ENCODE peak calls at places on chromosomes 6 and 20, in ten cellular contexts. G, W, R, Y, V, N, O, M, I and X are unnamed samples. For H3K36me3, the result is how much of the 10 kb centered on the place peaks cover.

GRCh38 chr6:133551847-133552331 is 310.7 kb downstream of the EYA4 start:
- DNase-seq in M (peak), R (peak), W (no peak), N (peak), V (peak), I (no peak), G (no peak), Y (no peak), O (no peak), X (peak)

GRCh38 chr6:161694995-161695394 is 421.1 kb upstream of the AGPAT4 start:
- DNase-seq in M (peak), R (peak), G (peak), W (no peak), I (no peak), O (peak), V (no peak), Y (peak), N (peak), X (peak)

GRCh38 chr20:49148601-49149000 is 39.5 kb downstream of the STAU1 start:
- DNase-seq in M (no peak), R (no peak), W (no peak), I (no peak), G (no peak), V (no peak), N (no peak), O (no peak), Y (no peak), X (no peak)

GRCh38 chr6:129500958-129501381 is 209.0 kb downstream of the ARHGAP18 start:
- DNase-seq in N (peak), Y (peak), O (peak), R (peak), M (no peak), V (peak), G (peak), W (no peak), I (no peak), X (peak)

GRCh38 chr6:41100871-41101287 is 28.1 kb downstream of the NFYA start:
- DNase-seq in N (peak), R (peak), Y (no peak), O (peak), I (no peak), W (no peak), V (no peak), G (peak), M (no peak), X (peak)

GRCh38 chr6:31114540-31114876 is at the start of gene PSORS1C1:
- DNase-seq in Y (no peak), G (no peak), W (peak), M (peak), R (peak), I (peak), O (peak), N (peak), V (peak), X (peak)

GRCh38 chr6:116531675-116532570 is 13.6 kb downstream of the TRAPPC3L start:
- DNase-seq in R (peak), O (peak), W (peak), G (peak), Y (peak), V (peak), M (peak), N (peak), I (no peak), X (peak)

GRCh38 chr6:36697481-36697903 is at the start of gene RAB44:
- DNase-seq in Y (no peak), M (no peak), R (no peak), V (no peak), W (no peak), G (no peak), O (no peak), I (no peak), N (no peak), X (no peak)

GRCh38 chr20:35093245-35093884 is 758 bp upstream of the TRPC4AP start:
- DNase-seq in I (no peak), W (no peak), O (no peak), M (peak), R (peak), V (peak), G (no peak), N (no peak), Y (no peak), X (no peak)

GRCh38 chr6:38065734-38066133 is 246.2 kb downstream of the ZFAND3 start:
- DNase-seq in M (no peak), R (no peak), V (no peak), I (no peak), O (no peak), N (no peak), Y (no peak), G (no peak), W (no peak), X (no peak)

GRCh38 chr6:88449770-88450169 is 283.6 kb upstream of the CNR1 start:
- DNase-seq in I (no peak), N (no peak), Y (no peak), R (peak), G (no peak), M (peak), O (no peak), W (no peak), V (no peak), X (no peak)

GRCh38 chr20:62219992-62220665 is at the start of gene HRH3:
- DNase-seq in G (peak), Y (peak), O (peak), N (peak), W (peak), V (no peak), R (peak), M (peak), I (peak), X (peak)

DNA sequence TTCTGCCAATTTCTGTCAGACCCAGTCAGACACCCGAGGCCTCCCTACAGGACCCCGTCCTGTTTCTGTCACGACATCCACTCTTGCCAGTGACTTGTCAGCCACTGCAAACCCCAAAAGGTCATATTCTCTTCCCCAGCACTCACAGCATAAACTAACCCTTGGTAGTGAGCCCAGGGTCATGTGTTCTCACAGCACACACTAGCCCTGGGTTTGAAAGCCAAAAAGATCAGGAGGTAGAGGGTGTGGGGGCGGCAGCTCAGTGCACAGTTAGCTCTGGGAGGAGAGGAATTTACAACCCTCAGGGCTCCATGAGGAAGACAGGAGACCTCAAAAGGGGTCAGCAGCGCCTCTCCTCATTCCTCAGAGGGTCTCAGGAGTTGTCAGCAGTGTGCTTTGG is 9.9 kb upstream of the SNX9 start:
- DNase-seq in N (no peak), V (peak), W (peak), G (no peak), I (no peak), Y (no peak), M (peak), R (peak), O (no peak), X (no peak)
- H3K4me3 ChIP-seq in N (no peak), V (no peak), W (no peak), G (no peak), I (no peak), Y (no peak), M (peak), R (no peak), O (no peak), X (no peak)

GRCh38 chr6:213284-213683 is 79.0 kb upstream of the DUSP22 start:
- DNase-seq in N (no peak), M (no peak), W (no peak), V (no peak), I (no peak), G (no peak), Y (no peak), R (no peak), O (no peak), X (no peak)

GRCh38 chr6:218153-219018 is 73.9 kb upstream of the DUSP22 start:
- DNase-seq in I (no peak), O (no peak), W (no peak), M (no peak), V (no peak), N (peak), G (no peak), R (no peak), Y (peak), X (peak)

GRCh38 chr6:214428-214827 is 77.9 kb upstream of the DUSP22 start:
- DNase-seq in M (no peak), O (no peak), I (no peak), N (no peak), V (no peak), R (no peak), W (no peak), Y (no peak), G (no peak), X (no peak)

GRCh38 chr6:217048-217659 is 75.1 kb upstream of the DUSP22 start:
- DNase-seq in N (peak), R (no peak), M (no peak), V (no peak), Y (peak), O (peak), G (peak), W (no peak), I (no peak), X (peak)

DNA sequence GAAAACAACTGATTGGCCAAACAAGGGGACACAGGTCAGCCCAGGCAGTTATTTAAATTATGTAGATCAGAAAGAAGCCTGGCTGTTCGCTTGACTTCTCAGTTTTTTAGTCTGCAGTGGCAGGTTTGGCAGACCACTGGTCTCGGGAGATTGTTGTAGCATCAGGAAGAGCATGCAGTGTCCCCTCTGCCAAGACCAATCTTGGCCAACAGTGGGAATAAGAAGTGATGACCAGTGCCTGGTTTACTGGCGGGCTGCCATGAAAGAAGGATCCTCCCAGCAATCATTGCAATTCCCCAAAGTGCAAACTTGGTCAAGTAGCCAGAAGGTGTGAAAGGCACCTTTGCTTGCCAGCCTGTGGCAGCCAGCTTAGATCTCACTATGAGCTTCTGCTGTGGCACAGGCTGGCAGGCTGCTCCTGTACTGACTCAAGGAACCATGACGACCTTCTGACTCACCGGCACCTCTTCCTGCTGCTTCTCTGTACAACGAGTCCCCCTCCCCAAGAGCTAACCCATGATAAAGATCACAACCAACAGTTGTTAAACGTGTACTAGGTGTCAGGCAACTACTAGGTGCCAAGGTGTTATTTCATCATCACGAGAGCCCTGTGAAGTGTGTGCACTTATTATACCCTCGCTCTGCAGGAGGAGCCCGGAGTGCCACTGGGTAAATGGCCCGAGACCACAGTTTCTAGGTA is 76.8 kb upstream of the DUSP22 start:
- DNase-seq in G (no peak), W (no peak), V (peak), Y (peak), I (no peak), M (no peak), N (no peak), O (no peak), R (no peak), X (no peak)
- H3K36me3 ChIP-seq in G (under half), W (under half), V (under half), Y (under half), I (under half), M (under half), N (under half), O (under half), R (under half), X (under half)

GRCh38 chr6:146153040-146153758 is 124.3 kb downstream of the GRM1 start:
- DNase-seq in W (no peak), G (no peak), Y (no peak), N (no peak), O (no peak), V (no peak), M (no peak), R (no peak), I (no peak), X (no peak)

GRCh38 chr6:146146836-146147235 is 118.0 kb downstream of the GRM1 start:
- DNase-seq in I (no peak), R (no peak), V (no peak), Y (no peak), W (no peak), O (no peak), N (no peak), G (no peak), M (no peak), X (no peak)

GRCh38 chr6:146154197-146154596 is 125.3 kb downstream of the GRM1 start:
- DNase-seq in G (peak), N (no peak), W (no peak), M (no peak), V (no peak), I (no peak), R (no peak), O (peak), Y (no peak), X (peak)

DNA sequence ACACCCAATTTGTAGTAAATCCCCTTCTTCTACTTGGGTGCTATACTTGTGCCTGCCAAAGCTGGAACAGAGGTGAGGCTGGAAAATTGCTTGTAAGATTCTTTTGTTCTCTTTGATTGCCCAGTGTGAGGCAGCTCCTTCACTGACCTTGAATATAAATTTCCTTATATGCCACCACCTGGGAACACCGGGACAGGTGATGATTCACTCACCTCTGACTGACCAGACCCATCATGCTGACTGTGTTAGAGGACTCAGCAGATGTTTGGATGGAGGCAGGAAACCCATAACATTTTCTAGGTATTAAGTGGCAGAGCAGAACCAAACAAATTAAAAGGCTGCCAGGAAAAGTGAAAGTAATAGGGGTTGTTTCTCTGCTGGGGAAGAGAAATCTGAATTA is 120.9 kb downstream of the GRM1 start:
- DNase-seq in Y (no peak), N (no peak), M (no peak), I (no peak), O (peak), V (no peak), G (no peak), R (no peak), W (no peak), X (no peak)
- H3K4me3 ChIP-seq in Y (no peak), N (no peak), M (no peak), I (no peak), O (no peak), V (no peak), G (no peak), R (no peak), W (no peak), X (no peak)

GRCh38 chr20:56798634-56799033 is 169.5 kb downstream of the TFAP2C start:
- DNase-seq in R (no peak), G (no peak), I (no peak), W (no peak), V (no peak), N (no peak), O (no peak), Y (no peak), M (no peak), X (no peak)

GRCh38 chr20:56797023-56797422 is 167.9 kb downstream of the TFAP2C start:
- DNase-seq in Y (no peak), W (no peak), R (no peak), G (no peak), V (no peak), M (no peak), N (no peak), I (no peak), O (no peak), X (no peak)

GRCh38 chr20:56796345-56796744 is 167.2 kb downstream of the TFAP2C start:
- DNase-seq in W (no peak), V (no peak), M (no peak), I (no peak), R (no peak), Y (no peak), O (no peak), N (no peak), G (no peak), X (no peak)

GRCh38 chr20:56800088-56800487 is 171.0 kb downstream of the TFAP2C start:
- DNase-seq in V (no peak), N (no peak), W (no peak), G (no peak), R (no peak), Y (peak), I (no peak), M (no peak), O (no peak), X (no peak)

GRCh38 chr20:56799187-56799586 is 170.1 kb downstream of the TFAP2C start:
- DNase-seq in Y (no peak), N (no peak), M (no peak), V (no peak), R (no peak), O (no peak), G (no peak), I (no peak), W (no peak), X (no peak)
- H3K36me3 ChIP-seq in Y (under half), N (under half), M (under half), V (under half), R (under half), O (under half), G (under half), I (under half), W (under half), X (under half)

GRCh38 chr6:27267865-27268444 is 20.5 kb downstream of the PRSS16 start:
- DNase-seq in R (no peak), V (no peak), I (no peak), M (no peak), N (no peak), W (no peak), O (peak), Y (no peak), G (peak), X (peak)

GRCh38 chr6:27279513-27280063 is 32.1 kb downstream of the PRSS16 start:
- DNase-seq in Y (no peak), G (peak), W (no peak), O (peak), N (peak), M (peak), V (no peak), R (no peak), I (no peak), X (peak)

GRCh38 chr6:27275025-27275956 is 27.8 kb downstream of the PRSS16 start:
- DNase-seq in V (no peak), I (no peak), W (no peak), R (no peak), Y (no peak), G (peak), N (peak), O (peak), M (peak), X (peak)

GRCh38 chr6:27268803-27269202 is 21.3 kb downstream of the PRSS16 start:
- DNase-seq in W (no peak), V (no peak), M (no peak), N (no peak), O (no peak), G (peak), Y (no peak), I (no peak), R (no peak), X (no peak)

GRCh38 chr6:27273783-27274182 is 26.3 kb downstream of the PRSS16 start:
- DNase-seq in O (no peak), I (no peak), Y (no peak), M (no peak), W (no peak), N (peak), G (no peak), V (no peak), R (no peak), X (no peak)
- H3K4me3 ChIP-seq in O (no peak), I (no peak), Y (no peak), M (no peak), W (no peak), N (no peak), G (no peak), V (no peak), R (no peak), X (no peak)

DNA sequence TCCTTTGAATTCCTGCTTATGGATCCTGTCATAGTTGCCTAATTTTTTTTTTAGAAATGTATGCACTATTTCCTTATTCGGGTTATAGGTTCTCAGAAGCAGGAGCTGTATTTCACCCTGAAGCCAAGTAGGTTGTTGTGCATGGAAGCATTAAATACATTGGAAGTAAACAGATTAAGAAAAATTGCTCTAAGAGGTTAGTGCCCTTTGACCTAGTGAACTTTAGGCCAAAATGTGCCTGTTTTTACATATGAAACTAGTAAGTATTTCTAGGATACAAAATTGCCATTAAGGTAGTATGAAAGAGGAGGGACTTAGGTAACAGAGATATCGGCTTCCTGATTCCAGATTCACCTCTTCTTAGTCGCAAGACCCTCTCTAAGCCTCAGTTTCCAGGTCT is 377.9 kb downstream of the SYNE1 start:
- DNase-seq in M (no peak), O (no peak), G (no peak), I (no peak), V (no peak), R (no peak), Y (no peak), N (no peak), W (no peak), X (no peak)
- H3K36me3 ChIP-seq in M (half or more), O (under half), G (under half), I (under half), V (under half), R (under half), Y (half or more), N (under half), W (under half), X (under half)

GRCh38 chr6:138087549-138087948 is 19.7 kb downstream of the PERP start:
- DNase-seq in Y (no peak), V (no peak), M (no peak), G (no peak), O (peak), W (no peak), R (no peak), I (no peak), N (peak), X (no peak)

GRCh38 chr6:138084904-138085838 is 22.0 kb downstream of the PERP start:
- DNase-seq in R (no peak), V (no peak), G (no peak), Y (no peak), O (no peak), N (no peak), M (no peak), I (no peak), W (no peak), X (no peak)

GRCh38 chr6:138088307-138088744 is 18.9 kb downstream of the PERP start:
- DNase-seq in O (no peak), M (peak), N (peak), V (peak), R (peak), I (no peak), Y (no peak), W (no peak), G (no peak), X (no peak)

GRCh38 chr6:138085839-138086222 is 21.4 kb downstream of the PERP start:
- DNase-seq in G (no peak), I (no peak), N (no peak), R (no peak), O (no peak), M (no peak), V (no peak), Y (no peak), W (no peak), X (no peak)

GRCh38 chr6:138086573-138087196 is 20.5 kb downstream of the PERP start:
- DNase-seq in M (no peak), G (no peak), O (peak), N (peak), Y (no peak), V (peak), R (no peak), I (no peak), W (no peak), X (peak)
- H3K4me3 ChIP-seq in M (no peak), G (no peak), O (no peak), N (no peak), Y (no peak), V (no peak), R (no peak), I (no peak), W (no peak), X (no peak)

GRCh38 chr6:42748241-42748898 is 2.5 kb upstream of the TBCC start:
- DNase-seq in I (no peak), Y (no peak), V (no peak), R (peak), M (no peak), N (no peak), O (no peak), W (no peak), G (no peak), X (no peak)
- H3K36me3 ChIP-seq in I (under half), Y (under half), V (under half), R (under half), M (under half), N (under half), O (under half), W (under half), G (under half), X (under half)

GRCh38 chr6:29791786-29792122 is 35.9 kb upstream of the HLA-G start:
- DNase-seq in W (no peak), M (no peak), O (no peak), V (no peak), G (no peak), N (no peak), Y (no peak), I (no peak), R (no peak), X (peak)
- H3K4me3 ChIP-seq in W (peak), M (peak), O (peak), V (no peak), G (peak), N (no peak), Y (no peak), I (peak), R (no peak), X (peak)

GRCh38 chr20:17859616-17860232 is 108.9 kb downstream of the SNX5 start:
- DNase-seq in G (no peak), I (no peak), M (no peak), O (peak), W (no peak), R (no peak), Y (no peak), V (no peak), N (peak), X (peak)
- H3K36me3 ChIP-seq in G (under half), I (under half), M (under half), O (under half), W (under half), R (under half), Y (under half), V (under half), N (under half), X (under half)